ENCODE peak calls at places on chromosomes 11 and 22, in ten cellular contexts. I, M, N, W, C, V, Z, L, P and D are unnamed samples.

GRCh38 chr11:69953356-69953755 is 124.8 kb upstream of the ANO1 start:
- DNase-seq in N (no peak), L (no peak), C (no peak), I (no peak), M (no peak), Z (no peak), W (no peak), V (no peak), P (no peak), D (no peak)

GRCh38 chr11:86660011-86660595 is 12.3 kb downstream of the ME3 start:
- DNase-seq in P (peak; percentile 90), C (no peak), V (no peak), M (no peak), I (no peak), Z (no peak), W (peak; percentile 71), N (no peak), L (no peak), D (no peak)

GRCh38 chr11:67280341-67280790 is 8.7 kb upstream of the ANKRD13D start:
- DNase-seq in C (no peak), M (no peak), Z (no peak), L (no peak), P (no peak), N (no peak), V (no peak), I (no peak), W (no peak), D (peak; percentile 40)

GRCh38 chr11:119697445-119697844 is 31.6 kb downstream of the NECTIN1 start:
- DNase-seq in V (no peak), I (no peak), P (no peak), M (no peak), Z (no peak), N (no peak), C (no peak), W (no peak), L (no peak), D (no peak)

GRCh38 chr22:24389680-24390079 is 37.7 kb upstream of the ADORA2A start:
- DNase-seq in Z (no peak), N (no peak), I (no peak), W (no peak), M (no peak), P (no peak), L (no peak), V (no peak), C (no peak), D (no peak)

GRCh38 chr11:126253265-126253664 is 15.4 kb downstream of the SRPRA start:
- DNase-seq in Z (no peak), V (no peak), W (no peak), P (no peak), M (no peak), N (no peak), I (no peak), L (no peak), C (no peak), D (no peak)

GRCh38 chr11:57363681-57364080 is 17.3 kb downstream of the PRG3 start:
- DNase-seq in I (no peak), W (no peak), C (no peak), P (no peak), M (no peak), N (no peak), Z (no peak), L (no peak), V (no peak), D (no peak)

GRCh38 chr11:1292018-1292643 is 17.3 kb downstream of the TOLLIP start:
- DNase-seq in I (no peak), C (no peak), L (no peak), P (no peak), Z (no peak), V (no peak), M (no peak), W (no peak), N (no peak), D (no peak)